ENCODE peak calls at places on chromosomes 12 and 14, in eight cellular contexts. One of them, this sample, is unnamed.

GRCh38 chr12:131830335-131831020 is 2.3 kb downstream of the MMP17 start:
- DNase-seq in fibroblast of mammary gland: peak
- DNase-seq in kidney epithelial cell: no peak
- DNase-seq in endothelial cell of umbilical vein: peak
- DNase-seq in coronary artery: no peak
- DNase-seq in lower leg skin: peak
- DNase-seq in AG04450: peak
- DNase-seq in progenitor cell of endocrine pancreas: peak
- DNase-seq in this sample: peak

GRCh38 chr12:460301-461230 is 827 bp downstream of the B4GALNT3 start:
- DNase-seq in kidney epithelial cell: no peak
- DNase-seq in progenitor cell of endocrine pancreas: no peak
- DNase-seq in AG04450: no peak
- DNase-seq in fibroblast of mammary gland: no peak
- DNase-seq in endothelial cell of umbilical vein: no peak
- DNase-seq in lower leg skin: no peak
- DNase-seq in coronary artery: no peak
- DNase-seq in this sample: peak

GRCh38 chr12:49503674-49504180 is 35.1 kb upstream of the KCNH3 start:
- DNase-seq in kidney epithelial cell: peak
- DNase-seq in coronary artery: no peak
- DNase-seq in lower leg skin: no peak
- DNase-seq in progenitor cell of endocrine pancreas: no peak
- DNase-seq in fibroblast of mammary gland: peak
- DNase-seq in endothelial cell of umbilical vein: peak
- DNase-seq in AG04450: peak
- DNase-seq in this sample: no peak

GRCh38 chr12:131088701-131089525 is 135.2 kb downstream of the ADGRD1 start:
- DNase-seq in kidney epithelial cell: no peak
- DNase-seq in coronary artery: peak
- DNase-seq in progenitor cell of endocrine pancreas: peak
- DNase-seq in AG04450: no peak
- DNase-seq in endothelial cell of umbilical vein: no peak
- DNase-seq in fibroblast of mammary gland: no peak
- DNase-seq in lower leg skin: peak
- DNase-seq in this sample: peak

GRCh38 chr14:76867536-76868452 is 41.6 kb downstream of the LRRC74A start:
- DNase-seq in AG04450: no peak
- DNase-seq in kidney epithelial cell: no peak
- DNase-seq in progenitor cell of endocrine pancreas: no peak
- DNase-seq in coronary artery: no peak
- DNase-seq in endothelial cell of umbilical vein: no peak
- DNase-seq in fibroblast of mammary gland: no peak
- DNase-seq in lower leg skin: no peak
- DNase-seq in this sample: no peak

GRCh38 chr12:29245246-29245645 is 96.2 kb downstream of the FAR2 start:
- DNase-seq in coronary artery: no peak
- DNase-seq in AG04450: no peak
- DNase-seq in fibroblast of mammary gland: peak
- DNase-seq in lower leg skin: no peak
- DNase-seq in kidney epithelial cell: no peak
- DNase-seq in progenitor cell of endocrine pancreas: no peak
- DNase-seq in endothelial cell of umbilical vein: no peak
- DNase-seq in this sample: no peak

GRCh38 chr12:116870306-116870705 is 10.9 kb downstream of the HRK start:
- DNase-seq in AG04450: no peak
- DNase-seq in kidney epithelial cell: no peak
- DNase-seq in lower leg skin: no peak
- DNase-seq in coronary artery: no peak
- DNase-seq in endothelial cell of umbilical vein: no peak
- DNase-seq in progenitor cell of endocrine pancreas: no peak
- DNase-seq in fibroblast of mammary gland: no peak
- DNase-seq in this sample: no peak

GRCh38 chr12:2963154-2963759 is 4.1 kb downstream of the TEAD4 start:
- DNase-seq in fibroblast of mammary gland: no peak
- DNase-seq in kidney epithelial cell: no peak
- DNase-seq in endothelial cell of umbilical vein: peak
- DNase-seq in coronary artery: no peak
- DNase-seq in lower leg skin: no peak
- DNase-seq in progenitor cell of endocrine pancreas: no peak
- DNase-seq in AG04450: no peak
- DNase-seq in this sample: no peak

GRCh38 chr12:128402481-128402880 is 135.5 kb downstream of the TMEM132C start:
- DNase-seq in fibroblast of mammary gland: no peak
- DNase-seq in progenitor cell of endocrine pancreas: no peak
- DNase-seq in endothelial cell of umbilical vein: no peak
- DNase-seq in AG04450: no peak
- DNase-seq in lower leg skin: no peak
- DNase-seq in kidney epithelial cell: no peak
- DNase-seq in coronary artery: no peak
- DNase-seq in this sample: no peak

DNA sequence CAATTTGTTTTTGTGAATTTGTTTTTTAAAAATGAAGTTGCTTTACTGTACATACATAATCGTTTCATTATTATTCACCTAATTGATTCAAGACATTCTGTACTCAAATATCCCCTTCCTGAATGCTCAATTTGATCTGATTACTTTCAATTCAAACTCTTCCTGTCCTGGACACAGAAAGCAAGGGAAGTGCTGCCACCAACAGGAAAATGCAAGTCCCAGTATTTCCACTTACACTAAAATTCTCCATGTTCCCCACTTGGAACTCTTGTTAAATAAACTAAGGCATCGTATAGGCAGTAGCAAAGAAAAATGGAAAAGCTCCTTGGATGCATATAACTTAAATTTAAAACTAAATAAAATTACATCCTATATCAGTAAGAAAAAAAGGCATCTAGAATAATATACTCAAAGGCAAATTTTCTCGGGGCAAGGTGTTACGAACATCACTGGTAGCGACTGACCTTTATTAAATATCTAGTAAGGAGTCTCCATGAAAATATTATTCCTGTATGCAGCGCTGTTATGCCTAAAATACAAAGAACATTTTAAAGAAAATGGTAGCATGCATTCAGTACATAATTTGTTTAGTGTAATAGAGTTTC is 72.0 kb upstream of the DBX2 start:
- DNase-seq in kidney epithelial cell: peak
- DNase-seq in fibroblast of mammary gland: peak
- DNase-seq in coronary artery: no peak
- DNase-seq in lower leg skin: no peak
- DNase-seq in endothelial cell of umbilical vein: peak
- DNase-seq in progenitor cell of endocrine pancreas: no peak
- DNase-seq in AG04450: no peak
- DNase-seq in this sample: no peak
- TF ChIP-seq CTCF in kidney epithelial cell: peak
- TF ChIP-seq CTCF in fibroblast of mammary gland: peak
- TF ChIP-seq CTCF in coronary artery: no peak
- TF ChIP-seq CTCF in lower leg skin: no peak
- TF ChIP-seq CTCF in endothelial cell of umbilical vein: no peak
- TF ChIP-seq CTCF in progenitor cell of endocrine pancreas: peak
- TF ChIP-seq CTCF in AG04450: peak
- TF ChIP-seq CTCF in this sample: no peak

DNA sequence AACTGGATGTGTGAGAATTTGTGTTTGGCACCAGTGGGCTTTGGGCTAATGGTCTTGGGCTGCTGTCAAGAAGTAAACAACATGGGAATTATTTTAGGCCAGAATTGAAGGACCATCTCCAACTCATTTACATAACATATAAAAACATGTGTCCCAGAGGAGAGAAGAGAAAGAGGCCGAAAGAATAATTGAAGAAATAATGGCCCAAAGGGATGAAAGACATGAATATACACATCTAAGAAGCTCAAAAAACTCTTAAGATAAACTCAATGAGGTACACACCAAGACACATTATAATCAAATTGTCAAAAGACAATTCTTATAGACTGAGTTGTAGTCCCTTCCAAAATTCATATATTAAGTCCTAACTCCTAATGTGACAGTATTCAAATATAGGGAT is 56.1 kb upstream of the SCAF11 start:
- DNase-seq in kidney epithelial cell: no peak
- DNase-seq in fibroblast of mammary gland: no peak
- DNase-seq in lower leg skin: no peak
- DNase-seq in endothelial cell of umbilical vein: no peak
- DNase-seq in AG04450: no peak
- DNase-seq in coronary artery: no peak
- DNase-seq in progenitor cell of endocrine pancreas: no peak
- DNase-seq in this sample: no peak
- TF ChIP-seq CTCF in kidney epithelial cell: no peak
- TF ChIP-seq CTCF in fibroblast of mammary gland: no peak
- TF ChIP-seq CTCF in lower leg skin: no peak
- TF ChIP-seq CTCF in endothelial cell of umbilical vein: no peak
- TF ChIP-seq CTCF in AG04450: no peak
- TF ChIP-seq CTCF in coronary artery: no peak
- TF ChIP-seq CTCF in progenitor cell of endocrine pancreas: no peak
- TF ChIP-seq CTCF in this sample: no peak

DNA sequence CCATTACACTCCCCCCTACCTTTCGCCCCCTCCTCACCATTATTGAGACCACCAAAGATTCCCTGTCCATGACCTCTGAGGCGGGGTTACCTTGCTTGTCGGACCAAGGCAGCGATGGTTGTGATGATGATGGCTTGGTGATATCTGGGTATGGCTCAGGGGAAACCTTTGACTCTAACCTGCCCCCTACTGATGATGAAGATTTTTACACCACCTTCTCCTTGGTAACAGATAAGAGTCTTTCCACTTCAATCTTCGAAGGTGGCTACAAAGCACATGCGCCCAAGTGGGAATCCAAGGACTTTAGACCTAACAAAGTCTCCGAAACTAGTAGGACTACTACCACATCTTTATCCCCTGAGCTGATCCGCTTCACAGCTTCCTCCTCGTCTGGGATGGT is 350.2 kb downstream of the DIO2 start:
- DNase-seq in kidney epithelial cell: no peak
- DNase-seq in coronary artery: no peak
- DNase-seq in endothelial cell of umbilical vein: no peak
- DNase-seq in lower leg skin: no peak
- DNase-seq in AG04450: no peak
- DNase-seq in fibroblast of mammary gland: no peak
- DNase-seq in progenitor cell of endocrine pancreas: no peak
- DNase-seq in this sample: no peak
- TF ChIP-seq CTCF in kidney epithelial cell: peak
- TF ChIP-seq CTCF in coronary artery: no peak
- TF ChIP-seq CTCF in endothelial cell of umbilical vein: no peak
- TF ChIP-seq CTCF in lower leg skin: no peak
- TF ChIP-seq CTCF in AG04450: peak
- TF ChIP-seq CTCF in fibroblast of mammary gland: peak
- TF ChIP-seq CTCF in progenitor cell of endocrine pancreas: no peak
- TF ChIP-seq CTCF in this sample: peak

GRCh38 chr14:80992580-80992979 is 37.2 kb downstream of the TSHR start:
- DNase-seq in endothelial cell of umbilical vein: no peak
- DNase-seq in coronary artery: no peak
- DNase-seq in fibroblast of mammary gland: no peak
- DNase-seq in progenitor cell of endocrine pancreas: no peak
- DNase-seq in kidney epithelial cell: no peak
- DNase-seq in lower leg skin: no peak
- DNase-seq in AG04450: no peak
- DNase-seq in this sample: no peak

GRCh38 chr14:81001447-81001846 is 46.0 kb downstream of the TSHR start:
- DNase-seq in endothelial cell of umbilical vein: no peak
- DNase-seq in lower leg skin: no peak
- DNase-seq in AG04450: no peak
- DNase-seq in coronary artery: no peak
- DNase-seq in kidney epithelial cell: no peak
- DNase-seq in progenitor cell of endocrine pancreas: no peak
- DNase-seq in fibroblast of mammary gland: no peak
- DNase-seq in this sample: no peak

DNA sequence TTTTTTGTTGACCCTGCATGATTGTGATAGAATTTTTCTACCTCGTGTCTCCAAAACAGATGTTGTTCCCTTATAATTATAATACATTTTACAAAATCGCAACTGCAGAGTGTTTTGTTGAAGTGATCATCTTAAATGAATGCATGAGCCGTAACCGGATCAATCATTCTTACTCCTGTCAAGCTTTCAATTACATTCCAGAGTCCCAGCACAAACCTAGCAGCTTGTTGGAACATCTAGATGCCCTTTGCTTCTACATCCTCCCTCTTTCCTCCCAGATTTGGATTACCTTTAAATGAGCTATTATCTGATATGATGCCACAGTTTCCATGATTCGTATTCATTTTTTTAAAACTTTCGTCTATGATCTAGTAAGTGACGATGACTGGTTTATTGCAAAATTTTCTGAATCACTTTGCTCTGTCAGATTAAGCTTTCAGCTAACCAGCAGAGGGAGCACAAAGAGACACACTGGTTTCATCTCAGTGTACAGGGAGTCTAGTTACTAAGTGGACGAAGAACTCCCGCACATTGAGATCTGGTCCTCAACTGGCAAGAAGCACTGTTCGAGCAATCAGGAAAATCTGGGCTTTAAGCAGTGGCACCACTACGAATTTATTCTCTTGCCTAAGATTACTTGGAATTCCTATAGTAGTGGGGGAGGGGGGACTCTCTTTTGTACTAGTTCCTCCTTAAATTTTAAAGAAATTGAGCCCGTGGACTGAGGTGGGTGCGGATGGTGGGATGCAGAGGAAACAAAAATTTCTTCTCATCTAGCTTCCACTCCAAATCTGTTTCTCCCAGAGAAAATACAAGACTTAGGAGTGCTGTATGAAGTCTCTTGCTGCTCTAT is 40.9 kb downstream of the TSHR start:
- DNase-seq in lower leg skin: no peak
- DNase-seq in kidney epithelial cell: peak
- DNase-seq in AG04450: peak
- DNase-seq in endothelial cell of umbilical vein: peak
- DNase-seq in progenitor cell of endocrine pancreas: no peak
- DNase-seq in coronary artery: no peak
- DNase-seq in fibroblast of mammary gland: peak
- DNase-seq in this sample: no peak
- TF ChIP-seq CTCF in lower leg skin: no peak
- TF ChIP-seq CTCF in kidney epithelial cell: peak
- TF ChIP-seq CTCF in AG04450: peak
- TF ChIP-seq CTCF in endothelial cell of umbilical vein: peak
- TF ChIP-seq CTCF in progenitor cell of endocrine pancreas: peak
- TF ChIP-seq CTCF in coronary artery: peak
- TF ChIP-seq CTCF in fibroblast of mammary gland: peak
- TF ChIP-seq CTCF in this sample: peak

GRCh38 chr12:82688035-82688501 is 1.4 kb downstream of the TMTC2 start:
- DNase-seq in endothelial cell of umbilical vein: peak
- DNase-seq in kidney epithelial cell: no peak
- DNase-seq in coronary artery: no peak
- DNase-seq in fibroblast of mammary gland: peak
- DNase-seq in AG04450: no peak
- DNase-seq in progenitor cell of endocrine pancreas: no peak
- DNase-seq in lower leg skin: no peak
- DNase-seq in this sample: no peak
- TF ChIP-seq CTCF in endothelial cell of umbilical vein: no peak
- TF ChIP-seq CTCF in kidney epithelial cell: peak
- TF ChIP-seq CTCF in coronary artery: no peak
- TF ChIP-seq CTCF in fibroblast of mammary gland: peak
- TF ChIP-seq CTCF in AG04450: peak
- TF ChIP-seq CTCF in progenitor cell of endocrine pancreas: peak
- TF ChIP-seq CTCF in lower leg skin: no peak
- TF ChIP-seq CTCF in this sample: no peak